ENCODE peak calls at places on chromosomes 2 and 18, in five cellular contexts. M, V, P, S and L are unnamed samples.

GRCh38 chr18:79278896-79279295 is 116.8 kb upstream of the NFATC1 start:
- DNase-seq in M (no peak), V (no peak), P (no peak), S (no peak), L (no peak)

GRCh38 chr2:226474131-226474530 is 325.5 kb downstream of the IRS1 start:
- DNase-seq in M (no peak), V (no peak), P (no peak), S (no peak), L (no peak)

GRCh38 chr2:101063352-101063751 is 61.3 kb downstream of the RPL31 start:
- DNase-seq in M (no peak), V (peak), P (peak), S (peak), L (no peak)

GRCh38 chr2:147937744-147938349 is 82.7 kb downstream of the ORC4 start:
- DNase-seq in M (no peak), V (peak), P (no peak), S (no peak), L (no peak)

GRCh38 chr2:168912466-168913170 is 11.5 kb downstream of the G6PC2 start:
- DNase-seq in M (no peak), V (peak), P (peak), S (no peak), L (no peak)

GRCh38 chr2:237581751-237582746 is 8.5 kb downstream of the RAB17 start:
- DNase-seq in M (no peak), V (peak), P (peak), S (peak), L (peak)

GRCh38 chr2:105744091-105744908 is 412 bp upstream of the NCK2 start:
- DNase-seq in M (peak), V (peak), P (peak), S (no peak), L (peak)

GRCh38 chr2:45595724-45596435 is 15.2 kb downstream of the SRBD1 start:
- DNase-seq in M (no peak), V (no peak), P (peak), S (peak), L (no peak)

GRCh38 chr2:120105360-120105759 is 92.5 kb downstream of the EPB41L5 start:
- DNase-seq in M (no peak), V (no peak), P (no peak), S (no peak), L (no peak)

GRCh38 chr2:236176417-236176816 is 8.2 kb upstream of the GBX2 start:
- DNase-seq in M (no peak), V (peak), P (no peak), S (no peak), L (peak)

GRCh38 chr2:197433770-197434438 is 924 bp downstream of the SF3B1 start:
- DNase-seq in M (no peak), V (peak), P (no peak), S (no peak), L (no peak)

GRCh38 chr2:181123798-181124217 is 143.4 kb downstream of the UBE2E3 start:
- DNase-seq in M (no peak), V (peak), P (no peak), S (peak), L (no peak)

GRCh38 chr2:107027205-107027604 is 141.2 kb upstream of the ST6GAL2 start:
- DNase-seq in M (no peak), V (peak), P (no peak), S (no peak), L (no peak)

GRCh38 chr2:238873401-238873801 is 25.5 kb downstream of the TWIST2 start:
- DNase-seq in M (peak), V (no peak), P (no peak), S (no peak), L (no peak)

GRCh38 chr2:196278491-196278911 is 107.1 kb upstream of the STK17B start:
- DNase-seq in M (peak), V (peak), P (no peak), S (peak), L (no peak)

GRCh38 chr2:152730591-152731333 is 12.3 kb downstream of the ARL6IP6 start:
- DNase-seq in M (no peak), V (peak), P (peak), S (no peak), L (no peak)

GRCh38 chr2:207473203-207473865 is 56.4 kb upstream of the CREB1 start:
- DNase-seq in M (no peak), V (peak), P (peak), S (peak), L (no peak)

GRCh38 chr18:72878143-72878542 is 10.4 kb upstream of the NETO1 start:
- DNase-seq in M (no peak), V (no peak), P (no peak), S (no peak), L (no peak)

GRCh38 chr2:196537311-196537710 is 102.2 kb upstream of the CCDC150 start:
- DNase-seq in M (peak), V (no peak), P (no peak), S (no peak), L (no peak)

GRCh38 chr2:227010433-227010832 is 153.6 kb downstream of the COL4A4 start:
- DNase-seq in M (no peak), V (peak), P (no peak), S (peak), L (no peak)

GRCh38 chr2:120481446-120482194 is 135.7 kb downstream of the INHBB start:
- DNase-seq in M (peak), V (no peak), P (no peak), S (no peak), L (peak)

GRCh38 chr2:46780411-46780800 is 135.2 kb downstream of the MCFD2 start:
- DNase-seq in M (no peak), V (no peak), P (no peak), S (no peak), L (no peak)

GRCh38 chr2:199932312-199932855 is 21.3 kb downstream of the C2orf69 start:
- DNase-seq in M (no peak), V (no peak), P (no peak), S (no peak), L (no peak)

GRCh38 chr2:151805343-151805742 is 22.9 kb downstream of the ARL5A start:
- DNase-seq in M (no peak), V (no peak), P (no peak), S (no peak), L (no peak)

GRCh38 chr18:23504720-23505119 is 1.4 kb downstream of the RMC1 start:
- DNase-seq in M (no peak), V (no peak), P (peak), S (no peak), L (no peak)

GRCh38 chr2:187297806-187298205 is 150.2 kb downstream of the CALCRL start:
- DNase-seq in M (no peak), V (no peak), P (no peak), S (no peak), L (no peak)

GRCh38 chr18:56197460-56197859 is 440.9 kb downstream of the TXNL1 start:
- DNase-seq in M (no peak), V (no peak), P (no peak), S (no peak), L (no peak)

GRCh38 chr2:225010804-225011203 is 31.5 kb downstream of the DOCK10 start:
- DNase-seq in M (no peak), V (peak), P (no peak), S (peak), L (no peak)

GRCh38 chr2:110095994-110096633 is 19.5 kb downstream of the MALL start:
- DNase-seq in M (no peak), V (no peak), P (no peak), S (no peak), L (peak)

GRCh38 chr2:119846021-119846420 is 86.3 kb downstream of the PTPN4 start:
- DNase-seq in M (no peak), V (no peak), P (no peak), S (no peak), L (no peak)

GRCh38 chr2:206428783-206429182 is 14.5 kb upstream of the ADAM23 start:
- DNase-seq in M (no peak), V (peak), P (no peak), S (no peak), L (no peak)

GRCh38 chr2:69166812-69167468 is 154.0 kb downstream of the ANTXR1 start:
- DNase-seq in M (no peak), V (no peak), P (no peak), S (no peak), L (no peak)

GRCh38 chr18:23825978-23826405 is 136.7 kb downstream of the LAMA3 start:
- DNase-seq in M (no peak), V (peak), P (peak), S (peak), L (no peak)

GRCh38 chr2:39024833-39025232 is 96.0 kb downstream of the SOS1 start:
- DNase-seq in M (no peak), V (no peak), P (no peak), S (no peak), L (no peak)

GRCh38 chr2:196259507-196260481 is 88.4 kb upstream of the STK17B start:
- DNase-seq in M (no peak), V (peak), P (no peak), S (peak), L (no peak)

GRCh38 chr2:104120144-104120543 is 733.8 kb upstream of the POU3F3 start:
- DNase-seq in M (no peak), V (no peak), P (no peak), S (no peak), L (no peak)

GRCh38 chr2:160751021-160751420 is 257.4 kb upstream of the RBMS1 start:
- DNase-seq in M (no peak), V (peak), P (no peak), S (peak), L (no peak)

GRCh38 chr2:218962859-218963492 is 3.5 kb downstream of the CDK5R2 start:
- DNase-seq in M (no peak), V (peak), P (peak), S (peak), L (peak)

GRCh38 chr18:11795916-11796315 is 55.3 kb upstream of the CHMP1B start:
- DNase-seq in M (no peak), V (no peak), P (no peak), S (no peak), L (no peak)

DNA sequence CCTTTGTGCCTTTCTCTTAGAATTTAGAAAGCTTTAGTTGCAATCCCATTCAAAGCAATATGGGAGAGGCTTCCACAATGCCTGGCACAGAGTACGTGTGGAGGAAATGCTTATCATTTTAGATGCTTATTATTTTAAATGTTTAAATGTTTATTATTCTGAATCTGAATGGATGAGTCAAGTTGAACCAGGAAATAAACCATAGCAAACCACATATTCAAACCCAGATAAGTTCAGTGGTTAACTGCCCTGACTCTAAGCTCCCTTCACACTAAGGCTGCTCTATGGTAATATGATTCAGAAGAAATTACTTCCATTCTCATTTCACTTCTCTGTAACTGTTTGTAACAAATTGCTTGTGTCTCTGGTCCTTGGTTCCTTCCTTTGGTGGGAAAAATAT is 5.2 kb upstream of the PPP4R1 start:
- DNase-seq in M (no peak), V (peak), P (no peak), S (peak), L (no peak)
- H3K4me3 ChIP-seq in M (no peak), V (no peak), P (no peak), S (no peak), L (no peak)

GRCh38 chr2:176117162-176117822 is 714 bp downstream of the HOXD10 start:
- DNase-seq in M (no peak), V (peak), P (no peak), S (no peak), L (no peak)

GRCh38 chr2:176114120-176114929 is 2.3 kb upstream of the HOXD10 start:
- DNase-seq in M (no peak), V (peak), P (no peak), S (no peak), L (no peak)

GRCh38 chr2:176115883-176116813 is at the start of gene HOXD10:
- DNase-seq in M (peak), V (peak), P (no peak), S (no peak), L (no peak)

GRCh38 chr2:176112375-176113302 is 3.9 kb upstream of the HOXD10 start:
- DNase-seq in M (no peak), V (peak), P (no peak), S (no peak), L (no peak)

GRCh38 chr2:176114930-176115625 is 1.5 kb upstream of the HOXD10 start:
- DNase-seq in M (no peak), V (no peak), P (no peak), S (no peak), L (no peak)
- H3K4me3 ChIP-seq in M (no peak), V (peak), P (no peak), S (no peak), L (no peak)

DNA sequence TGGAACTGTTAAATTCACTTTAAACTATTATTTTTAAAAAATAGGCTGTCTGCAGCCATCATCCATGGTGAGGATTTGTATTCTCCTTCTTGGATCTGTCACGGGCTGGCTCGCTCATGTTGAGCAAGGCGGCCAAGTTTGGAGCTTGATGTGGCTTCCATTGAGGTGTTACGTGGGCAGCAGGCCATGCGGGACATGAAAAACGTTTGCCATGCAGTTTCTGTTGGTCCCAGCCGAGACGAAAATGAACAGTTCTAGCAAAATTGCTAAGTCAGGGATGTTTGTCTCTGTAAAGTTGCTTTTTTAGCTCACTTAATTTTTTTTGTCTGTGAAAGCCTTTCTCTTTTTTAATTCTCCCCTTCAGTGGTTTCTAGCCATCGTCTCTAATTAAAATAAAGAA is 70.2 kb upstream of the MGAT5 start:
- DNase-seq in M (no peak), V (no peak), P (no peak), S (no peak), L (no peak)
- H3K4me3 ChIP-seq in M (no peak), V (no peak), P (no peak), S (no peak), L (no peak)

DNA sequence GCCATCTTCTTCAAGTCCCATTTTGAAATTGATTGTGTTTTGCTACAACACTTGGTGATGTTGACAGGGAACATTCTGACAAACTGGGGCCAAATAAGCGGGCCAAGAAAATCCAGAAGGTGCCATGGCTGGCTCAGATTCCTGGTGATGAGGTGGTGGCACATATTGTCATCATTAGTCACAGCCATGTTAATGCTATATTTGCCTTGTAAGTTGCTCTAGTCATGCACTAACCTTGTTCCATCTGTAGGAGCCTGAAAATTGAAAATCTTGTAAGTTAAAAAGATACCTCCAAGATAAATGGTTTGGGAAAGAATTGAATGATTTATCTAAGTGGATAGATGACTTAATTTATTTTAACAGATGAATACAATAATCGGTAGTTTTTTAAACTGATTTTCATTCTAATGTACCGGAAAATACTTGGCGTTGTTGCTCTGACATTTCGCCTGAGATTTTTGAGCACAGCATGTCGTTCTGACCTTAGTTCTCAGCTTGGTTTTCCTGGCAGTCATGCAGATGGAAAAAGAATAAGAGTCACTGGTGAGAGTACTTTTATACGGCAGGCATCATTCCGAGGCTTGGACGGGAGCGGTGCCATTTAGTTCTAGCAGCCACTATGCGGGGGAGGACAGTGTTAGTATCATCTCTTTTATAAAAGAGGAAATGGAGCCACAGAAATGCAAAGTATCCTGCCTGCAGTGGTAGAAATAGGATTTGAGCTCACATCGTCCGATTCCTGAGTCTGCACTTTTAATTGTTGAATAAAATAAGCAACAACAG is 133.9 kb downstream of the ZNF532 start:
- DNase-seq in M (no peak), V (peak), P (peak), S (peak), L (no peak)
- H3K4me3 ChIP-seq in M (no peak), V (no peak), P (no peak), S (peak), L (no peak)

DNA sequence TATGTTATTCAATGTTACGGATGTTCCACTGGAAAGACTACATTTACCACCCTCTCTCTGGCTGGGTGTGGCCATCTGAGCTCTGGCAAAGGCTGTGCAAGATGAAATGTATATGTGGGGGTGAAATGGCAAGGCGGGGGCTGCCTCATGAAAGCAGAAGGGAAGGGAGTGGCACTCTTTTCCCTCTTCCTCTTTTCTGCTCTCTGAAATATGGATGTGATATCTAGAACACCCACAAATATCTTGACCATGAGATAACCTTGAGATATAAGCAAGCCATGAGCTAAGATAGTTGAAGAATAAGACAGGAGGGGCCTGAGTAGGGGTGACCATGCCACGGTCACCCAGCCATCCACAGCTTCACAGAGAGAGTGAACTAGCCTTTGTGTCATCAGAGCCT is 367.8 kb upstream of the ID2 start:
- DNase-seq in M (no peak), V (no peak), P (peak), S (no peak), L (no peak)
- H3K4me3 ChIP-seq in M (no peak), V (no peak), P (no peak), S (no peak), L (no peak)

DNA sequence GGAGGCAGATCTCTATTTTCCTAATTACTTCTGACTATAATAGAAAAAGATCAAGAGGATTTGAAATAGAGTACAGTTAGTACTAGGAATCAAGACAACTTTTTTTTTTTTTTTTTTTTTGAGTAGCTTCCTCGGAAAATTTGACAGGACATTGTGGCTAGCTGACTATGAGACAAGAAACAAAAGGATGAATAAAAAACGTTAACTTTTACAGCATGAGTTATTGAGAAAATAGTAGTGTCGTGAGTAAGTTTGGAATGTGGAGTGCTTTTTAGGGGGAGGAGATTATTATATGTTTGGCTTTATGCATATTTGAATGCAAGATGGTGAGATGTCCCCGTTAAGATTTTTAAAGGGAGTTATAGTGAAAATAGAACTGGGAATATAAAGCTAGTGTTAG is 27.7 kb upstream of the CPS1 start:
- DNase-seq in M (no peak), V (no peak), P (no peak), S (no peak), L (no peak)
- H3K4me3 ChIP-seq in M (no peak), V (no peak), P (no peak), S (no peak), L (no peak)

GRCh38 chr2:8571286-8571791 is 110.5 kb upstream of the ID2 start:
- DNase-seq in M (no peak), V (no peak), P (no peak), S (no peak), L (no peak)
- H3K4me3 ChIP-seq in M (no peak), V (no peak), P (no peak), S (no peak), L (no peak)

GRCh38 chr2:215383652-215384279 is 52.1 kb downstream of the FN1 start:
- DNase-seq in M (no peak), V (no peak), P (no peak), S (no peak), L (no peak)

GRCh38 chr2:215384710-215385109 is 51.2 kb downstream of the FN1 start:
- DNase-seq in M (no peak), V (no peak), P (no peak), S (no peak), L (no peak)

GRCh38 chr2:215380699-215381098 is 55.2 kb downstream of the FN1 start:
- DNase-seq in M (no peak), V (no peak), P (no peak), S (peak), L (no peak)

GRCh38 chr2:215382011-215382410 is 53.9 kb downstream of the FN1 start:
- DNase-seq in M (no peak), V (no peak), P (no peak), S (no peak), L (no peak)

GRCh38 chr2:215382480-215382879 is 53.4 kb downstream of the FN1 start:
- DNase-seq in M (no peak), V (no peak), P (no peak), S (no peak), L (no peak)
- H3K4me3 ChIP-seq in M (no peak), V (no peak), P (no peak), S (no peak), L (no peak)

GRCh38 chr2:221570321-221571107 is 1.6 kb downstream of the EPHA4 start:
- DNase-seq in M (no peak), V (no peak), P (peak), S (peak), L (no peak)
- H3K4me3 ChIP-seq in M (peak), V (peak), P (no peak), S (peak), L (peak)